ENCODE peak calls at places on chromosomes 7 and 10, in five cellular contexts. One of them, this sample, is unnamed.

GRCh38 chr7:93921190-93921585 is 347 bp upstream of the GNG11 start:
- DNase-seq in endothelial cell of umbilical vein: no peak
- DNase-seq in osteoblast: no peak
- DNase-seq in mammary epithelial cell: no peak
- DNase-seq in fibroblast of lung: no peak
- DNase-seq in this sample: no peak

GRCh38 chr10:49837096-49837495 is 75.0 kb upstream of the OGDHL start:
- DNase-seq in endothelial cell of umbilical vein: no peak
- DNase-seq in osteoblast: no peak
- DNase-seq in mammary epithelial cell: no peak
- DNase-seq in fibroblast of lung: peak; percentile 36
- DNase-seq in this sample: no peak

GRCh38 chr10:30000802-30001571 is 58.4 kb downstream of the JCAD start:
- DNase-seq in endothelial cell of umbilical vein: peak; percentile 77
- DNase-seq in osteoblast: peak; percentile 87
- DNase-seq in mammary epithelial cell: peak; percentile 32
- DNase-seq in fibroblast of lung: peak; percentile 98
- DNase-seq in this sample: peak; percentile 44

GRCh38 chr10:124290095-124290795 is 128.5 kb downstream of the OAT start:
- DNase-seq in endothelial cell of umbilical vein: no peak
- DNase-seq in osteoblast: peak; percentile 74
- DNase-seq in mammary epithelial cell: no peak
- DNase-seq in fibroblast of lung: peak; percentile 72
- DNase-seq in this sample: no peak

GRCh38 chr7:40057292-40057691 is 77.1 kb downstream of the MPLKIP start:
- DNase-seq in endothelial cell of umbilical vein: no peak
- DNase-seq in osteoblast: no peak
- DNase-seq in mammary epithelial cell: peak; percentile 11
- DNase-seq in fibroblast of lung: peak; percentile 17
- DNase-seq in this sample: no peak

GRCh38 chr10:126407831-126408230 is 19.6 kb upstream of the ADAM12 start:
- DNase-seq in endothelial cell of umbilical vein: no peak
- DNase-seq in osteoblast: no peak
- DNase-seq in mammary epithelial cell: no peak
- DNase-seq in fibroblast of lung: peak; percentile 57
- DNase-seq in this sample: no peak

GRCh38 chr10:18162021-18162631 is 21.9 kb downstream of the CACNB2 start:
- DNase-seq in endothelial cell of umbilical vein: no peak
- DNase-seq in osteoblast: no peak
- DNase-seq in mammary epithelial cell: no peak
- DNase-seq in fibroblast of lung: no peak
- DNase-seq in this sample: no peak

GRCh38 chr7:34191041-34191440 is 285.7 kb downstream of the BMPER start:
- DNase-seq in endothelial cell of umbilical vein: no peak
- DNase-seq in osteoblast: no peak
- DNase-seq in mammary epithelial cell: no peak
- DNase-seq in fibroblast of lung: no peak
- DNase-seq in this sample: no peak

GRCh38 chr10:17062493-17063487 is 66.8 kb downstream of the CUBN start:
- DNase-seq in endothelial cell of umbilical vein: peak; percentile 92
- DNase-seq in osteoblast: peak; percentile 85
- DNase-seq in mammary epithelial cell: peak; percentile 94
- DNase-seq in fibroblast of lung: peak; percentile 94
- DNase-seq in this sample: peak; percentile 88

GRCh38 chr10:13712799-13713581 is 126.2 kb downstream of the PRPF18 start:
- DNase-seq in endothelial cell of umbilical vein: peak; percentile 96
- DNase-seq in osteoblast: peak; percentile 94
- DNase-seq in mammary epithelial cell: peak; percentile 86
- DNase-seq in fibroblast of lung: peak; percentile 99
- DNase-seq in this sample: peak; percentile 40

GRCh38 chr10:48670978-48671913 is 13.4 kb upstream of the WDFY4 start:
- DNase-seq in endothelial cell of umbilical vein: no peak
- DNase-seq in osteoblast: no peak
- DNase-seq in mammary epithelial cell: no peak
- DNase-seq in fibroblast of lung: no peak
- DNase-seq in this sample: no peak

GRCh38 chr10:33041783-33042437 is 83.9 kb upstream of the ITGB1 start:
- DNase-seq in endothelial cell of umbilical vein: no peak
- DNase-seq in osteoblast: no peak
- DNase-seq in mammary epithelial cell: no peak
- DNase-seq in fibroblast of lung: no peak
- DNase-seq in this sample: no peak

GRCh38 chr7:66330961-66331360 is 125.8 kb downstream of the TPST1 start:
- DNase-seq in endothelial cell of umbilical vein: no peak
- DNase-seq in osteoblast: no peak
- DNase-seq in mammary epithelial cell: no peak
- DNase-seq in fibroblast of lung: peak; percentile 34
- DNase-seq in this sample: no peak

GRCh38 chr7:116528008-116528789 is 3.4 kb downstream of the CAV1 start:
- DNase-seq in endothelial cell of umbilical vein: peak; percentile 92
- DNase-seq in osteoblast: peak; percentile 97
- DNase-seq in mammary epithelial cell: peak; percentile 79
- DNase-seq in fibroblast of lung: peak; percentile 97
- DNase-seq in this sample: peak; percentile 46

GRCh38 chr10:73865459-73866442 is 8.6 kb downstream of the CAMK2G start:
- DNase-seq in endothelial cell of umbilical vein: no peak
- DNase-seq in osteoblast: peak; percentile 18
- DNase-seq in mammary epithelial cell: no peak
- DNase-seq in fibroblast of lung: no peak
- DNase-seq in this sample: no peak

GRCh38 chr10:127024655-127025054 is 119.4 kb downstream of the DOCK1 start:
- DNase-seq in endothelial cell of umbilical vein: no peak
- DNase-seq in osteoblast: no peak
- DNase-seq in mammary epithelial cell: no peak
- DNase-seq in fibroblast of lung: no peak
- DNase-seq in this sample: no peak

GRCh38 chr7:115056019-115056418 is 134.1 kb downstream of the MDFIC start:
- DNase-seq in endothelial cell of umbilical vein: no peak
- DNase-seq in osteoblast: no peak
- DNase-seq in mammary epithelial cell: no peak
- DNase-seq in fibroblast of lung: no peak
- DNase-seq in this sample: no peak

GRCh38 chr7:131075406-131075805 is 252.3 kb upstream of the MKLN1 start:
- DNase-seq in endothelial cell of umbilical vein: no peak
- DNase-seq in osteoblast: no peak
- DNase-seq in mammary epithelial cell: no peak
- DNase-seq in fibroblast of lung: no peak
- DNase-seq in this sample: no peak

GRCh38 chr10:91380873-91381561 is 29.1 kb upstream of the HECTD2 start:
- DNase-seq in endothelial cell of umbilical vein: no peak
- DNase-seq in osteoblast: peak; percentile 17
- DNase-seq in mammary epithelial cell: peak; percentile 12
- DNase-seq in fibroblast of lung: peak; percentile 47
- DNase-seq in this sample: no peak

GRCh38 chr10:61356342-61356741 is 96.8 kb downstream of the TMEM26 start:
- DNase-seq in endothelial cell of umbilical vein: no peak
- DNase-seq in osteoblast: no peak
- DNase-seq in mammary epithelial cell: no peak
- DNase-seq in fibroblast of lung: no peak
- DNase-seq in this sample: no peak
- H3K4me2 ChIP-seq in endothelial cell of umbilical vein: no peak overlapping the region
- H3K4me2 ChIP-seq in osteoblast: no peak overlapping the region
- H3K4me2 ChIP-seq in mammary epithelial cell: no peak overlapping the region
- H3K4me2 ChIP-seq in fibroblast of lung: no peak overlapping the region
- H3K4me2 ChIP-seq in this sample: no peak overlapping the region

DNA sequence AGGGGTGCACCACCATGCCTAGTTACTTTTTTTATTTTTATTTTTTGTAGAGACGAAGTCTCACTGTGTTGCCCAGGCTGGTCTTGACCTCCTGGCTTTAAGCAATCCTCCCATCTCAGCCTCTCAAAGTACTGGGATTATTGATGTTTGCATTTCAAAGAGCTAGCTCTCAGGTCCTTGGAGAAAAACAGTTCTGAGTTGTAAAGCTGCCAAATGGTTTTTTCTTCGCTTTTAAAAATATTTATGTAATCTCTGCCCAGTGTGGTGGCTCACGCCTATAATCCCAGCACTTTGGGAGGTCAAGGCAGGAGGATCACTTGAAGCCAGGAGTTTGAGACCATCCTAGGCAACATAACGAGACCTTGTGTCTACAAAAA is 8.0 kb upstream of the REPIN1 start:
- DNase-seq in endothelial cell of umbilical vein: no peak
- DNase-seq in osteoblast: no peak
- DNase-seq in mammary epithelial cell: no peak
- DNase-seq in fibroblast of lung: no peak
- DNase-seq in this sample: no peak
- H3K4me2 ChIP-seq in endothelial cell of umbilical vein: no peak overlapping the region
- H3K4me2 ChIP-seq in osteoblast: no peak overlapping the region
- H3K4me2 ChIP-seq in mammary epithelial cell: no peak overlapping the region
- H3K4me2 ChIP-seq in fibroblast of lung: no peak overlapping the region
- H3K4me2 ChIP-seq in this sample: no peak overlapping the region

DNA sequence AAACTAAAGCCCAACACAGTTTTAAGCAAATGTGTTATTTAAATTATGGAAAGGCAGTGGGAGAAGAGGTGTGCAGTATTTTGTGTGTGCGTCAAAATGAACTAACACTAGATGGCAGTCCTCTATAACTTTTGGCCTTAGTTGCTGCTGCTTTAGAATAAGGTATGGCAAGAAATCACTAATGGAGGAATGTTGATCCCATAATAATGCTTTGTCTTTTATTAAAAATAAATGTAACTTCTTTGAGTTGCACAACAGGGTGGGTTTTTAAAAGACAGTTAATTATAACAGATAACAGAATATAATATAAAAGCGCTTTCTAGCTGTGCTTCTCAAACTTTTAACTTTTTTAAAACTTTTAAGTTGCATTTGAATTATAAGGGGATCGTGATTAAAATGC is 56.4 kb downstream of the BBS9 start:
- DNase-seq in endothelial cell of umbilical vein: peak; percentile 63
- DNase-seq in osteoblast: peak; percentile 75
- DNase-seq in mammary epithelial cell: peak; percentile 44
- DNase-seq in fibroblast of lung: peak; percentile 49
- DNase-seq in this sample: peak; percentile 23
- H3K4me2 ChIP-seq in endothelial cell of umbilical vein: no peak overlapping the region
- H3K4me2 ChIP-seq in osteoblast: peak overlapping the region; percentile 50
- H3K4me2 ChIP-seq in mammary epithelial cell: no peak overlapping the region
- H3K4me2 ChIP-seq in fibroblast of lung: no peak overlapping the region
- H3K4me2 ChIP-seq in this sample: no peak overlapping the region

GRCh38 chr7:30630986-30631385 is 36.3 kb downstream of the GARS1 start:
- DNase-seq in endothelial cell of umbilical vein: no peak
- DNase-seq in osteoblast: no peak
- DNase-seq in mammary epithelial cell: no peak
- DNase-seq in fibroblast of lung: no peak
- DNase-seq in this sample: no peak
- H3K4me2 ChIP-seq in endothelial cell of umbilical vein: no peak overlapping the region
- H3K4me2 ChIP-seq in osteoblast: no peak overlapping the region
- H3K4me2 ChIP-seq in mammary epithelial cell: no peak overlapping the region
- H3K4me2 ChIP-seq in fibroblast of lung: no peak overlapping the region
- H3K4me2 ChIP-seq in this sample: no peak overlapping the region

GRCh38 chr7:6172331-6173295 is 99.8 kb downstream of the CYTH3 start:
- DNase-seq in endothelial cell of umbilical vein: no peak
- DNase-seq in osteoblast: peak; percentile 82
- DNase-seq in mammary epithelial cell: peak; percentile 14
- DNase-seq in fibroblast of lung: peak; percentile 8
- DNase-seq in this sample: peak; percentile 31

GRCh38 chr7:6178273-6179029 is 94.0 kb downstream of the CYTH3 start:
- DNase-seq in endothelial cell of umbilical vein: no peak
- DNase-seq in osteoblast: no peak
- DNase-seq in mammary epithelial cell: no peak
- DNase-seq in fibroblast of lung: no peak
- DNase-seq in this sample: no peak

GRCh38 chr7:6179620-6180343 is 92.6 kb downstream of the CYTH3 start:
- DNase-seq in endothelial cell of umbilical vein: no peak
- DNase-seq in osteoblast: no peak
- DNase-seq in mammary epithelial cell: no peak
- DNase-seq in fibroblast of lung: no peak
- DNase-seq in this sample: no peak

GRCh38 chr7:6171532-6172330 is 100.7 kb downstream of the CYTH3 start:
- DNase-seq in endothelial cell of umbilical vein: no peak
- DNase-seq in osteoblast: peak; percentile 54
- DNase-seq in mammary epithelial cell: no peak
- DNase-seq in fibroblast of lung: no peak
- DNase-seq in this sample: no peak

DNA sequence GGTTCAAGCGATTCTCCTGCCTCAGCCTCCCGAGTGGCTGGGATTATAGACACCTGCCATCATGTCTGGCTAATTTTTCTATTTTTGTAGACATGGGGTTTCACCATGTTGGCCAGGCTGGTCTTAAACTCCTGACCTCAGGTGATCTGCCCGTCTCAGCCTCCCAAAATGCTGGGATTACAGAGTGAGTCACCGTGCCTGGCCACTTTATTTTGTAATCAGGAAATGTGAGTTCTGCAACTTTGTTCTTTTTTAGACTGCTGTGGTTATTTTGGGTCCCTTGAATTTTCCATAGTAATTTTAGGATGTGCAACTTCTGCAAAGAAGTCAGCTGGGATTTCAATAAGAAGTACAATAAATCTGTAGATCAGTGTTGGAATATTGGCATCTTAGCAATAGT is 96.8 kb downstream of the CYTH3 start:
- DNase-seq in endothelial cell of umbilical vein: no peak
- DNase-seq in osteoblast: peak; percentile 54
- DNase-seq in mammary epithelial cell: peak; percentile 60
- DNase-seq in fibroblast of lung: peak; percentile 55
- DNase-seq in this sample: peak; percentile 84
- H3K4me2 ChIP-seq in endothelial cell of umbilical vein: peak overlapping the region; percentile 25
- H3K4me2 ChIP-seq in osteoblast: no peak overlapping the region
- H3K4me2 ChIP-seq in mammary epithelial cell: peak overlapping the region; percentile 35
- H3K4me2 ChIP-seq in fibroblast of lung: no peak overlapping the region
- H3K4me2 ChIP-seq in this sample: peak overlapping the region; percentile 41

GRCh38 chr7:28170701-28171100 is 9.9 kb downstream of the JAZF1 start:
- DNase-seq in endothelial cell of umbilical vein: no peak
- DNase-seq in osteoblast: no peak
- DNase-seq in mammary epithelial cell: no peak
- DNase-seq in fibroblast of lung: no peak
- DNase-seq in this sample: no peak
- H3K4me2 ChIP-seq in endothelial cell of umbilical vein: no peak overlapping the region
- H3K4me2 ChIP-seq in osteoblast: no peak overlapping the region
- H3K4me2 ChIP-seq in mammary epithelial cell: no peak overlapping the region
- H3K4me2 ChIP-seq in fibroblast of lung: no peak overlapping the region
- H3K4me2 ChIP-seq in this sample: no peak overlapping the region

GRCh38 chr10:70889291-70889690 is 926 bp upstream of the PCBD1 start:
- DNase-seq in endothelial cell of umbilical vein: no peak
- DNase-seq in osteoblast: no peak
- DNase-seq in mammary epithelial cell: no peak
- DNase-seq in fibroblast of lung: no peak
- DNase-seq in this sample: no peak
- H3K4me2 ChIP-seq in endothelial cell of umbilical vein: peak overlapping the region; percentile 51
- H3K4me2 ChIP-seq in osteoblast: no peak overlapping the region
- H3K4me2 ChIP-seq in mammary epithelial cell: peak overlapping the region; percentile 97
- H3K4me2 ChIP-seq in fibroblast of lung: no peak overlapping the region
- H3K4me2 ChIP-seq in this sample: peak overlapping the region; percentile 87